ENCODE peak calls at places on chromosomes 7 and 10, in five cellular contexts. W is NCI-H446 treated with DMSO at 0.1 percent for 48 hours, V is NCI-H510A treated with DMSO at 0.1 percent for 48 hours, F is T-helper 9 cell, M is AG08395. A is an unnamed sample.
A peak's percentile ranks its signal among the peaks of the same experiment; 100 is the strongest.

GRCh38 chr10:110625356-110625894 is 18.7 kb upstream of the RBM20 start:
- DNase-seq in M (no peak), V (no peak), W (no peak), F (no peak), A (no peak)

GRCh38 chr10:6399241-6399701 is 180.8 kb downstream of the PRKCQ start:
- DNase-seq in F (no peak), W (no peak), V (no peak), M (no peak), A (no peak)

GRCh38 chr10:101189461-101190401 is 39.5 kb downstream of the LBX1 start:
- DNase-seq in V (peak; percentile 86), F (no peak), M (no peak), W (no peak), A (no peak)

GRCh38 chr10:100359529-100360150 is 12.6 kb downstream of the SCD start:
- DNase-seq in W (peak; percentile 8), M (no peak), V (no peak), F (no peak), A (no peak)

GRCh38 chr10:44968101-44968886 is 8.7 kb downstream of the RASSF4 start:
- DNase-seq in F (no peak), W (no peak), V (no peak), M (peak; percentile 31), A (no peak)

GRCh38 chr10:43901302-43901701 is 252.6 kb upstream of the ZNF32 start:
- DNase-seq in V (no peak), W (no peak), F (no peak), M (no peak), A (no peak)

GRCh38 chr7:137091396-137091795 is 222.9 kb downstream of the CHRM2 start:
- DNase-seq in V (no peak), W (no peak), F (no peak), M (peak; percentile 14), A (peak; percentile 52)

GRCh38 chr10:116589911-116590310 is 848 bp upstream of the PNLIPRP1 start:
- DNase-seq in F (no peak), W (no peak), M (no peak), V (no peak), A (no peak)

GRCh38 chr7:117152213-117153007 is 170.4 kb downstream of the WNT2 start:
- DNase-seq in V (no peak), W (no peak), F (no peak), M (no peak), A (no peak)

GRCh38 chr10:38605153-38605661 is 511.1 kb downstream of the ZNF37A start:
- DNase-seq in F (no peak), V (no peak), W (no peak), M (no peak), A (no peak)

GRCh38 chr10:68594405-68594804 is 34.3 kb downstream of the TET1 start:
- DNase-seq in M (no peak), W (no peak), F (no peak), V (peak; percentile 15), A (no peak)